ENCODE peak calls at places on chromosomes 2 and 18, in six cellular contexts. H is activated effector memory CD4-positive, alpha-beta T cell treated with anti-CD3 and anti-CD28 coated beads, Interleukin-2, amount 50 U/mL, for 16 hours; V is right cardiac atrium; J is DMS79; Y is M059J; K is activated CD8-positive, alpha-beta memory T cell treated with anti-CD3 and anti-CD28 coated beads for 24 hours. L is an unnamed sample.
A peak's percentile ranks its signal among the peaks of the same experiment; 100 is the strongest.

GRCh38 chr2:207225773-207226172 is 60.0 kb upstream of the KLF7 start:
- DNase-seq in K (no peak), J (no peak), V (no peak), Y (no peak), H (no peak), L (no peak)

GRCh38 chr2:201696151-201696659 is 2.2 kb downstream of the MPP4 start:
- DNase-seq in H (no peak), V (no peak), K (no peak), J (no peak), Y (peak; percentile 91), L (no peak)

GRCh38 chr2:68110102-68110501 is 47.3 kb upstream of the C1D start:
- DNase-seq in J (no peak), Y (peak; percentile 37), H (no peak), V (no peak), K (no peak), L (no peak)

GRCh38 chr2:7572460-7572859 is 655.2 kb downstream of the RNF144A start:
- DNase-seq in J (no peak), K (peak; percentile 75), V (no peak), Y (no peak), H (no peak), L (no peak)

GRCh38 chr2:218301176-218301819 is 9.0 kb upstream of the TMBIM1 start:
- DNase-seq in J (peak; percentile 17), Y (peak; percentile 76), K (peak; percentile 93), V (peak; percentile 83), H (peak; percentile 93), L (peak; percentile 87)

GRCh38 chr2:10655841-10656225 is 33.9 kb downstream of the NOL10 start:
- DNase-seq in V (no peak), K (no peak), H (no peak), J (no peak), Y (no peak), L (no peak)

GRCh38 chr2:148273158-148273691 is 252.3 kb downstream of the MBD5 start:
- DNase-seq in K (no peak), Y (peak; percentile 47), V (no peak), H (no peak), J (no peak), L (no peak)

GRCh38 chr18:70491734-70492348 is 203.0 kb downstream of the SOCS6 start:
- DNase-seq in V (no peak), J (no peak), K (peak; percentile 68), H (peak; percentile 79), Y (peak; percentile 65), L (no peak)

GRCh38 chr2:209696836-209697711 is 74.6 kb upstream of the UNC80 start:
- DNase-seq in H (no peak), J (no peak), V (no peak), K (no peak), Y (peak; percentile 5), L (no peak)

GRCh38 chr2:30403592-30404353 is 43.3 kb upstream of the LCLAT1 start:
- DNase-seq in Y (no peak), H (no peak), J (no peak), K (no peak), V (peak; percentile 38), L (no peak)

GRCh38 chr2:16258350-16258749 is 318.0 kb downstream of the MYCN start:
- DNase-seq in J (no peak), V (no peak), H (no peak), K (no peak), Y (no peak), L (no peak)

GRCh38 chr18:58572181-58572580 is 56.7 kb downstream of the ALPK2 start:
- DNase-seq in H (no peak), V (no peak), Y (peak; percentile 99), K (no peak), J (no peak), L (no peak)

GRCh38 chr2:102442967-102443828 is 20.2 kb downstream of the IL18RAP start:
- DNase-seq in V (no peak), H (peak; percentile 71), J (no peak), K (no peak), Y (peak; percentile 8), L (no peak)

GRCh38 chr2:54103454-54104314 is 11.7 kb upstream of the ACYP2 start:
- DNase-seq in J (no peak), H (peak; percentile 74), Y (peak; percentile 92), V (no peak), K (no peak), L (no peak)

GRCh38 chr2:64052468-64053241 is 33.4 kb upstream of the VPS54 start:
- DNase-seq in K (no peak), Y (no peak), J (no peak), V (no peak), H (no peak), L (no peak)

GRCh38 chr2:71154279-71154678 is 23.8 kb downstream of the MPHOSPH10 start:
- DNase-seq in K (no peak), H (no peak), J (no peak), Y (no peak), V (no peak), L (no peak)

GRCh38 chr2:75500633-75501032 is 60.1 kb downstream of the EVA1A start:
- DNase-seq in V (no peak), H (no peak), Y (peak; percentile 90), K (no peak), J (no peak), L (no peak)

GRCh38 chr2:179263015-179263414 is 1.6 kb downstream of the SESTD1 start:
- DNase-seq in V (no peak), K (no peak), H (no peak), J (no peak), Y (no peak), L (no peak)